ENCODE peak calls at places on chromosomes 13 and 19, in nine cellular contexts. W is CD4-positive, alpha-beta T cell; F is NCI-H1092 treated with DMSO at 0.1 percent for 48 hours; G is neural crest cell; V is CD8-positive, alpha-beta memory T cell; U is EH; I is AG09319; N is bronchial epithelial cell; Y is NCI-H1436. E is an unnamed sample.

GRCh38 chr13:113090806-113091205 is 14.8 kb upstream of the F7 start:
- DNase-seq in G (no peak), W (no peak), N (no peak), F (no peak), I (no peak), U (no peak), Y (no peak), V (no peak), E (no peak)

GRCh38 chr19:50000038-50000890 is 24.9 kb downstream of the VRK3 start:
- DNase-seq in G (no peak), U (no peak), W (no peak), V (no peak), F (no peak), I (no peak), N (no peak), Y (no peak), E (no peak)

GRCh38 chr19:50693064-50693975 is 26.3 kb downstream of the SHANK1 start:
- DNase-seq in G (no peak), N (no peak), U (no peak), W (no peak), Y (no peak), I (no peak), F (no peak), V (no peak), E (no peak)

GRCh38 chr19:35442091-35442490 is 6.0 kb upstream of the FFAR2 start:
- DNase-seq in W (no peak), F (no peak), I (no peak), G (no peak), V (no peak), Y (no peak), N (no peak), U (no peak), E (no peak)

GRCh38 chr19:21566073-21566472 is 60.7 kb downstream of the ZNF429 start:
- DNase-seq in U (no peak), F (no peak), G (no peak), N (peak), Y (no peak), W (no peak), I (no peak), V (no peak), E (peak)

GRCh38 chr13:24745516-24745860 is 18.5 kb upstream of the RNF17 start:
- DNase-seq in U (no peak), N (no peak), W (no peak), Y (no peak), V (no peak), I (no peak), G (no peak), F (no peak), E (no peak)

GRCh38 chr13:26062853-26063444 is 11.1 kb upstream of the SHISA2 start:
- DNase-seq in U (peak), I (peak), Y (peak), W (peak), V (peak), N (peak), F (peak), G (peak), E (peak)

GRCh38 chr13:25733061-25733491 is 318.7 kb downstream of the SHISA2 start:
- DNase-seq in V (no peak), U (peak), I (no peak), Y (no peak), F (no peak), W (no peak), G (no peak), N (peak), E (peak)

GRCh38 chr19:48859711-48860572 is 8.5 kb downstream of the PLEKHA4 start:
- DNase-seq in G (no peak), N (no peak), F (no peak), I (no peak), V (no peak), Y (no peak), W (no peak), U (no peak), E (no peak)

GRCh38 chr13:44978328-44978727 is 10.9 kb downstream of the NUFIP1 start:
- DNase-seq in G (no peak), W (no peak), U (no peak), F (no peak), V (no peak), N (no peak), I (no peak), Y (no peak), E (no peak)

GRCh38 chr13:78816592-78816991 is 157.6 kb upstream of the OBI1 start:
- DNase-seq in N (no peak), I (no peak), Y (no peak), W (no peak), U (no peak), F (no peak), V (no peak), G (no peak), E (no peak)

GRCh38 chr19:35049456-35049855 is 7.9 kb downstream of the HPN start:
- DNase-seq in W (no peak), N (no peak), G (no peak), Y (no peak), F (no peak), V (no peak), I (no peak), U (no peak), E (no peak)

GRCh38 chr19:782195-783043 is 14.8 kb upstream of the PTBP1 start:
- DNase-seq in U (peak), N (peak), F (no peak), G (no peak), I (no peak), Y (no peak), V (no peak), W (no peak), E (peak)

GRCh38 chr13:75800545-75800944 is 164.4 kb downstream of the LMO7 start:
- DNase-seq in U (no peak), F (no peak), I (no peak), Y (no peak), V (no peak), G (no peak), N (no peak), W (no peak), E (no peak)

GRCh38 chr13:107450931-107451330 is 764.4 kb downstream of the LIG4 start:
- DNase-seq in Y (no peak), I (peak), N (no peak), U (peak), V (no peak), G (no peak), F (no peak), W (no peak), E (peak)

GRCh38 chr13:99686157-99686572 is 184.9 kb downstream of the TM9SF2 start:
- DNase-seq in V (no peak), N (no peak), G (no peak), Y (no peak), W (no peak), I (no peak), U (peak), F (no peak), E (no peak)

GRCh38 chr13:112642061-112642460 is 47.8 kb upstream of the ATP11A start:
- DNase-seq in G (no peak), W (no peak), Y (no peak), N (no peak), U (no peak), I (no peak), F (no peak), V (no peak), E (no peak)

GRCh38 chr19:4374451-4375163 is 25.7 kb downstream of the SH3GL1 start:
- DNase-seq in N (peak), U (peak), F (no peak), V (no peak), I (peak), Y (no peak), G (no peak), W (no peak), E (peak)

GRCh38 chr13:26949701-26950345 is 189.2 kb upstream of the GPR12 start:
- DNase-seq in N (no peak), V (no peak), Y (no peak), W (no peak), I (no peak), G (no peak), U (no peak), F (no peak), E (no peak)

GRCh38 chr13:87736849-87737400 is 65.8 kb downstream of the SLITRK5 start:
- DNase-seq in Y (no peak), N (peak), F (no peak), W (no peak), G (no peak), I (no peak), U (no peak), V (no peak), E (peak)

GRCh38 chr19:44113784-44114390 is 688 bp downstream of the ZNF225 start:
- DNase-seq in U (no peak), F (no peak), G (no peak), Y (no peak), V (no peak), I (no peak), W (no peak), N (peak), E (no peak)

GRCh38 chr13:112710855-112711527 is 21.2 kb downstream of the ATP11A start:
- DNase-seq in V (no peak), I (no peak), N (no peak), G (no peak), W (no peak), F (no peak), U (no peak), Y (no peak), E (no peak)

GRCh38 chr13:42815686-42816085 is 34.3 kb downstream of the FAM216B start:
- DNase-seq in G (no peak), W (no peak), N (peak), F (no peak), U (no peak), I (no peak), V (no peak), Y (no peak), E (no peak)

GRCh38 chr19:13398780-13399726 is 107.2 kb downstream of the CACNA1A start:
- DNase-seq in V (no peak), I (peak), Y (no peak), N (peak), G (no peak), W (no peak), F (peak), U (peak), E (peak)

GRCh38 chr13:87656311-87656710 is 14.9 kb upstream of the SLITRK5 start:
- DNase-seq in N (peak), Y (no peak), F (peak), U (no peak), V (no peak), I (no peak), W (no peak), G (no peak), E (peak)

GRCh38 chr19:45468159-45468651 is 409 bp downstream of the FOSB start:
- DNase-seq in G (peak), V (no peak), U (peak), W (peak), I (no peak), Y (no peak), F (no peak), N (no peak), E (no peak)

GRCh38 chr13:112971288-112971643 is 2.3 kb downstream of the MCF2L start:
- DNase-seq in W (no peak), G (no peak), Y (no peak), I (no peak), N (no peak), V (no peak), U (no peak), F (no peak), E (no peak)

GRCh38 chr19:10104665-10105221 is 1.4 kb upstream of the PPAN start:
- DNase-seq in F (no peak), V (peak), I (no peak), W (peak), Y (no peak), N (no peak), G (no peak), U (no peak), E (no peak)

E was measured in renal cortical epithelial cell.